ENCODE peak calls at places on chromosomes 11 and 22, in eight cellular contexts. B is spleen; I is AG09319; X is T-cell; W is A172; O is activated naive CD4-positive, alpha-beta T cell; T is EH; K is RWPE1. R is an unnamed sample.

GRCh38 chr11:120108154-120108784 is 29.6 kb downstream of the TRIM29 start:
- DNase-seq in B (peak), O (peak), K (peak), I (no peak), W (peak), X (peak), T (peak), R (peak)

GRCh38 chr22:17847360-17848078 is 73.2 kb upstream of the BID start:
- DNase-seq in X (no peak), O (no peak), K (no peak), W (peak), B (no peak), T (no peak), I (no peak), R (no peak)

GRCh38 chr11:122697636-122698167 is 42.2 kb downstream of the UBASH3B start:
- DNase-seq in O (no peak), B (no peak), T (peak), W (peak), X (no peak), K (peak), I (no peak), R (no peak)

GRCh38 chr11:107563702-107564101 is 1.8 kb downstream of the ALKBH8 start:
- DNase-seq in W (peak), T (peak), O (no peak), X (peak), K (peak), I (peak), B (no peak), R (peak)

GRCh38 chr11:6482431-6482830 is 1.1 kb downstream of the TIMM10B start:
- DNase-seq in I (no peak), T (no peak), W (no peak), X (no peak), K (no peak), B (no peak), O (no peak), R (no peak)

GRCh38 chr11:93784152-93784934 is at the start of gene MED17:
- DNase-seq in W (peak), X (peak), T (peak), K (peak), I (peak), O (peak), B (peak), R (peak)

GRCh38 chr22:36365020-36365411 is 22.8 kb downstream of the MYH9 start:
- DNase-seq in X (peak), W (peak), O (peak), T (peak), I (no peak), B (no peak), K (peak), R (peak)

GRCh38 chr11:68890490-68891231 is 13.0 kb downstream of the MRPL21 start:
- DNase-seq in I (peak), T (peak), W (peak), B (peak), X (no peak), O (no peak), K (no peak), R (no peak)

GRCh38 chr11:71563401-71563800 is 2.0 kb upstream of the KRTAP5-10 start:
- DNase-seq in I (peak), K (peak), B (no peak), X (no peak), T (peak), W (peak), O (no peak), R (peak)

GRCh38 chr11:78350101-78350645 is 67.4 kb downstream of the GAB2 start:
- DNase-seq in B (no peak), K (no peak), O (no peak), X (no peak), T (peak), W (peak), I (no peak), R (no peak)

GRCh38 chr22:29072979-29073617 is at the start of gene KREMEN1:
- DNase-seq in O (no peak), X (no peak), I (no peak), K (no peak), W (no peak), T (no peak), B (peak), R (no peak)

GRCh38 chr11:115670538-115671200 is 166.5 kb upstream of the CADM1 start:
- DNase-seq in B (no peak), X (no peak), W (no peak), K (no peak), T (no peak), I (no peak), O (no peak), R (no peak)

GRCh38 chr11:44621140-44621681 is 55.7 kb downstream of the CD82 start:
- DNase-seq in K (peak), X (peak), T (peak), O (no peak), W (peak), I (peak), B (peak), R (peak)

GRCh38 chr22:41825376-41825775 is 7.5 kb upstream of the SREBF2 start:
- DNase-seq in B (no peak), T (peak), I (no peak), W (no peak), K (no peak), O (no peak), X (no peak), R (no peak)

GRCh38 chr11:76102772-76103171 is 103.5 kb downstream of the WNT11 start:
- DNase-seq in W (no peak), I (no peak), O (no peak), X (no peak), T (no peak), B (no peak), K (no peak), R (no peak)

GRCh38 chr11:8810331-8811301 is 100.4 kb upstream of the AKIP1 start:
- DNase-seq in B (peak), T (peak), X (no peak), W (peak), K (peak), O (no peak), I (peak), R (peak)